ENCODE peak calls at places on chromosomes 11 and 22, in six cellular contexts. O is testis, V is PC-9, E is foreskin fibroblast, Z is fibroblast of pulmonary artery, U is psoas muscle. T is an unnamed sample.

GRCh38 chr11:46431211-46431610 is 39.6 kb upstream of the CHRM4 start:
- DNase-seq in O (no peak), V (no peak), E (peak; percentile 30), Z (no peak), U (peak; percentile 25), T (no peak)

GRCh38 chr11:34051349-34052035 is at the start of gene CAPRIN1:
- DNase-seq in O (peak; percentile 90), V (peak; percentile 84), E (peak; percentile 92), Z (peak; percentile 89), U (peak; percentile 87), T (peak; percentile 95)

GRCh38 chr11:106821291-106821690 is 197.0 kb downstream of the GUCY1A2 start:
- DNase-seq in O (no peak), V (no peak), E (no peak), Z (no peak), U (no peak), T (no peak)

GRCh38 chr11:35618497-35619029 is 303 bp downstream of the FJX1 start:
- DNase-seq in O (peak; percentile 30), V (peak; percentile 40), E (peak; percentile 78), Z (peak; percentile 46), U (no peak), T (peak; percentile 85)

GRCh38 chr22:24585461-24585860 is 7.4 kb downstream of the LRRC75B start:
- DNase-seq in O (no peak), V (no peak), E (no peak), Z (no peak), U (no peak), T (no peak)

GRCh38 chr11:122672892-122673291 is 17.4 kb downstream of the UBASH3B start:
- DNase-seq in O (no peak), V (no peak), E (peak; percentile 61), Z (no peak), U (peak; percentile 46), T (no peak)

GRCh38 chr11:57901756-57902155 is 121.9 kb upstream of the OR9Q1 start:
- DNase-seq in O (no peak), V (peak; percentile 43), E (no peak), Z (no peak), U (no peak), T (no peak)

GRCh38 chr11:46446343-46446751 is 54.8 kb upstream of the CHRM4 start:
- DNase-seq in O (no peak), V (no peak), E (peak; percentile 44), Z (no peak), U (no peak), T (no peak)

GRCh38 chr22:20095521-20095920 is 15.5 kb downstream of the DGCR8 start:
- DNase-seq in O (no peak), V (no peak), E (no peak), Z (no peak), U (no peak), T (no peak)

GRCh38 chr11:65972116-65972515 is 10.6 kb downstream of the SART1 start:
- DNase-seq in O (no peak), V (no peak), E (no peak), Z (no peak), U (no peak), T (no peak)

GRCh38 chr22:49369726-49370717 is 457.7 kb downstream of the BRD1 start:
- DNase-seq in O (no peak), V (no peak), E (no peak), Z (no peak), U (no peak), T (peak; percentile 76)

GRCh38 chr22:49922484-49922883 is 4.0 kb downstream of the CRELD2 start:
- DNase-seq in O (no peak), V (no peak), E (no peak), Z (no peak), U (no peak), T (no peak)

GRCh38 chr11:70740475-70740825 is 342.1 kb downstream of the CTTN start:
- DNase-seq in O (no peak), V (no peak), E (no peak), Z (no peak), U (no peak), T (no peak)

DNA sequence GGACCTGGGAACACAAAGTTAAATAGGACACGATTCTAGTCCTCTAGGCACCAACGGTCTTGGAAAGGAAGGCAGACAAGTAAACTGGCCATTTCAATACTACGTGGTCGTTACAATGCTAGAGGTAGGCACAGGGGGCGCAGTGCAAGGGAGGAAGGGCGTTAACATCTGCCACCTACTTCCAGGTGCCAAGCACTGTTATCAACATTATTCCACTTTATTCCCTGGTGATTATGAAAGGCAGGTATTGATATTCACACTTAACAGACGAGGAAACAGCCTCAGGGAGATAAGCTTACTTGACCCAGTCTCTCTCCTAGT is 760 bp upstream of the TAF10 start:
- DNase-seq in O (no peak), V (peak; percentile 35), E (no peak), Z (no peak), U (no peak), T (no peak)
- TF ChIP-seq CTCF in O (peak; percentile 29), V (peak; percentile 56), E (peak; percentile 38), Z (peak; percentile 52), U (peak; percentile 42), T (peak; percentile 61)

DNA sequence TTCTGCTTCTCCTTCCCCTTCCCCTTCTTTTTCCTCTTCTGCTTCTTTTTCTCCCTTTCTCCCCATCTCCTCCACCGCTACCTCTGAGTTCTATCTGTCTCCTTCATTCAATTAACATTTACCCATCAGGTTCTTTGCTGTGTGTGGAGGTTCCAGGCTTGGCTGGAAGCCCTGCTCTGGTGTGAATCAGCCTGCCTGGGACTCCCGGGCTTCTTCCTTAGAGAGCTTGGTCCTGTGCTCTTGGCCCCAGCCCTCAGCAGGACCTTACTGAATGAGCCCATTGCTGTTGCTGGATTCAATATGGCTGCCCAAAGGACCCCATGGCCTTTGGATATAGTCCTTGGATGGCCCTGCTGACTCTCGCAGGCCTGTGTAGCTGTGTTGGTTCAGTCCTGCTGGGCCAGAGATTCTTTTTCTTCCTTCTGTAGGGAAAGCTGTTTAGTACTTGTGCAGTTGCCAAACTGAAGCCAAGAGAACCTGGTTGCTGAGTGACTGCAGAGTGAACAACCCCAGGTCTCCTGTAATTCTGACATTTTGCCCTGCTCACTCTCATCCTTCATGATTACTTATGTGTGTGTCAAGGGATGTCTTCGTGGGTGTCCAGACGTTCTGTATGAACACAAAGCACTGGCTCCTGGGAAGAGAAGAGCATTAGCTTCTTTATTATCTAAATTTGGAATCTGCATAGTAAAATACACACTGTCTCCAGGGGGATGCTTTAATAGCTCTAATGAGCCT is 81.0 kb upstream of the ZBED5 start:
- DNase-seq in O (no peak), V (no peak), E (no peak), Z (no peak), U (no peak), T (no peak)
- TF ChIP-seq CTCF in O (no peak), V (no peak), E (no peak), Z (no peak), U (no peak), T (no peak)

DNA sequence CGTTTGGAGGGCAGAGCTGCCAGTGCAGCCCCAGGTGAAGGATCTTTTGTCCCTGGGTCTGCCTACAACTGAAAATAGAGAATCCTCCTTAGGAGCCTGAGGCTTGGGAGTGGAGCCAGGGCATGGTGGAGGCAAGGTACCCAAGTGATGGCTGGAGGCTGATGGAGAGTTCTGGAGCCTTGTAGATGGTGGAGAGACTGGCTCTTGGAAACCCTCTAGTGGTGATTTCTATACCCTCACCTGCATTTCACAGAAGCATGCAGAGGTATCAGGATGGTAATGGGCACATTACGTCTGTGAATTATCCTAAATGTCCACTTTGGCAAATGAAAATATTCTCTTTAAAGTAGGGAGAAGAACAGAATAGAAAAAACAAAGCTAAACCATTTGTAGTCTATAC is 44.4 kb downstream of the INSC start:
- DNase-seq in O (no peak), V (no peak), E (peak; percentile 76), Z (peak; percentile 51), U (no peak), T (no peak)
- TF ChIP-seq CTCF in O (peak; percentile 31), V (peak; percentile 57), E (peak; percentile 60), Z (peak; percentile 69), U (no peak), T (peak; percentile 32)

DNA sequence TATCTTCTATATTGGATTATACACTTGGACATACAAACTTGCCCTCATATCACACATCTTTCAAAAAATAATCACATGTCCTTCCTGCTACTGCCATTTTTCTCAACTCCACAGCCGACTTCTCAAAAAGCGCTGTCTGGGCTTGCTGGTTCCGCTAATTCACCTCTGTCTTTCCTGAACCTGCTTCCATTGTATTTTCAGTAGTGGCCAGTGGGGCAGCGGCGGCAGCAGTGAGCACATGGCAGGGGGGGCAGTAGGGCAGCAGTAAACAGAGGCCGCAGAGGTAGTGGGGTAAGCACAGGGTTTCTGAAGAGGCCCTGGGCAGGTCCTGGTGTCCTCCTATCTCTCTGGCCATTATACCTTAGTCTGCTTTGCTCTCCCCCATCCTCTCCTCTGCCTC is 126.3 kb downstream of the RRAS2 start:
- DNase-seq in O (no peak), V (no peak), E (no peak), Z (no peak), U (no peak), T (no peak)
- TF ChIP-seq CTCF in O (peak; percentile 8), V (no peak), E (no peak), Z (peak; percentile 21), U (no peak), T (peak; percentile 30)

DNA sequence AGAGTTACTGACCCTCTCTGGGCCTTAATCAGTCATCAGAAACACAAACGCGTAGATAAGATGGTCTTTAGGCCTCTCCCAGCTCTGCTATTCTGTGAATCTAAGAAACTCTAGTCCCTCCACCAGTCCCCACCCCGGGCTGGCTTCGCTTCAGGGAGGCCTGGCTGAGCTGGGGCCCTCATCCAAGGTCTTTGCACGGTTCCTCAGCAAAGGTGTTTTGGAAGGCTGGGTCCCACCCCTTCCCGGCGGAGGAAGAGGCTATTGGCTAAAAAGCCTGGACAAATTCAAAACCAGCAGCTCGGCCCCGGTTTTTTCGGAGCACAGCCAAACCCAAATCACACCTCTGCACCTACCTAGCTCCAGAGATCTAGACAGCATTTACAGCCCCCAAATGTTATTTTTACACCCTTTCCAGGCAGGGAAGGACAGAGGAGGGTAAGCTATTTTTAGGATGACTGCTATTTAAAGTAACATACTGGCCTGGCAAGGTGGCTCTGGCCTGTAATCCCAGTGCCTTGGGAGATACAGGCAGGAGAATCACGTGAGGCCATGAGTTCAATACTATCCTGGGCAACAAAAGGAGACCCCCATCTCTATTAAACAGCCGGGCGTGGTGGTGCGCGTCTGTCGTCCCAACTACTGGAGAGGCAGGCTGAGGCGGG is 13.2 kb upstream of the HDHD5 start:
- DNase-seq in O (peak; percentile 54), V (no peak), E (no peak), Z (no peak), U (peak; percentile 34), T (no peak)
- TF ChIP-seq CTCF in O (no peak), V (peak; percentile 21), E (no peak), Z (no peak), U (no peak), T (no peak)

GRCh38 chr11:121446752-121447156 is 5.4 kb upstream of the SORL1 start:
- DNase-seq in O (no peak), V (no peak), E (peak; percentile 48), Z (peak; percentile 17), U (no peak), T (no peak)
- TF ChIP-seq CTCF in O (no peak), V (peak; percentile 31), E (no peak), Z (peak; percentile 13), U (no peak), T (peak; percentile 42)

DNA sequence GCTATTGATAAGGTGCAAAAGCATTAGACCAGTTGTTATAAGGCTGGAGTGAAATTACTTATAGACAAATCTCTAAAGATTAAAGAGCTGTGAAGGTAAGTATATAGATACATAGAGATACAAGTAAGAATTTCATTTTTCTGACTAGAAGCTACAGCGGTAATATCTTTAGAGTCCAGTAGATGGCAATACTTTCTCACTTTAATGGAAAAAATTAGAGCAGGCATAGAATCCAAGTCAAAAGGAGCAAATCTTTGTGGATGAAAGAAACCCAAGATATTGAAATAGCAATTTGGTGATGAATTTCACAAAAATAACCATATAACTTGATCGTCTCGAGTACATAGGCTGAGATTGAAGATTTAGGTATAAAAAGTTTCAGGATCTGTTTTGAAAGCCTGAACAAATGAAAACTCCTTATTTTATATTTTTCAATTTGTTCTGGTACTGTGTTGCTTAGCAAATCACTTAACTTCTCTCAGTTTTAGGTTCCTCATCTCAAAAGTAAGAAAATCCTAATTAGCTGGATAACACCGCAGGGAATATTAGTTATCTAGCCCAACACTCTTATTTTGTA is 81.9 kb downstream of the UVRAG start:
- DNase-seq in O (no peak), V (peak; percentile 64), E (peak; percentile 66), Z (peak; percentile 68), U (no peak), T (no peak)
- TF ChIP-seq CTCF in O (peak; percentile 49), V (peak; percentile 95), E (peak; percentile 33), Z (peak; percentile 57), U (peak; percentile 74), T (peak; percentile 73)